ENCODE peak calls at places on chromosomes 13 and 19, in five cellular contexts. One of them, this sample, is unnamed.

GRCh38 chr13:50990540-50991506 is 81.2 kb downstream of the RNASEH2B start:
- DNase-seq in fibroblast of pulmonary artery: peak; percentile 67
- DNase-seq in type B pancreatic cell: no peak
- DNase-seq in transverse colon: peak; percentile 32
- DNase-seq in heart left ventricle: no peak
- DNase-seq in this sample: no peak

GRCh38 chr13:93889430-93889829 is 590.1 kb downstream of the DCT start:
- DNase-seq in fibroblast of pulmonary artery: no peak
- DNase-seq in type B pancreatic cell: no peak
- DNase-seq in transverse colon: no peak
- DNase-seq in heart left ventricle: no peak
- DNase-seq in this sample: no peak

GRCh38 chr19:15583346-15583745 is 31.7 kb upstream of the CYP4F8 start:
- DNase-seq in fibroblast of pulmonary artery: no peak
- DNase-seq in type B pancreatic cell: peak; percentile 13
- DNase-seq in transverse colon: no peak
- DNase-seq in heart left ventricle: no peak
- DNase-seq in this sample: peak; percentile 84

GRCh38 chr13:48318714-48319457 is 15.3 kb downstream of the RB1 start:
- DNase-seq in fibroblast of pulmonary artery: no peak
- DNase-seq in type B pancreatic cell: no peak
- DNase-seq in transverse colon: no peak
- DNase-seq in heart left ventricle: no peak
- DNase-seq in this sample: no peak

GRCh38 chr13:32791545-32792172 is 205.4 kb downstream of the PDS5B start:
- DNase-seq in fibroblast of pulmonary artery: no peak
- DNase-seq in type B pancreatic cell: no peak
- DNase-seq in transverse colon: no peak
- DNase-seq in heart left ventricle: no peak
- DNase-seq in this sample: no peak

GRCh38 chr13:110485604-110486003 is 75.9 kb downstream of the RAB20 start:
- DNase-seq in fibroblast of pulmonary artery: no peak
- DNase-seq in type B pancreatic cell: no peak
- DNase-seq in transverse colon: no peak
- DNase-seq in heart left ventricle: no peak
- DNase-seq in this sample: no peak

GRCh38 chr13:85603735-85604134 is 195.5 kb downstream of the SLITRK6 start:
- DNase-seq in fibroblast of pulmonary artery: no peak
- DNase-seq in type B pancreatic cell: no peak
- DNase-seq in transverse colon: no peak
- DNase-seq in heart left ventricle: no peak
- DNase-seq in this sample: no peak

GRCh38 chr19:9309974-9310446 is 372 bp upstream of the ZNF699 start:
- DNase-seq in fibroblast of pulmonary artery: peak; percentile 93
- DNase-seq in type B pancreatic cell: peak; percentile 90
- DNase-seq in transverse colon: peak; percentile 91
- DNase-seq in heart left ventricle: peak; percentile 93
- DNase-seq in this sample: no peak

GRCh38 chr13:24670927-24671326 is 9.3 kb upstream of the ATP12A start:
- DNase-seq in fibroblast of pulmonary artery: peak; percentile 18
- DNase-seq in type B pancreatic cell: no peak
- DNase-seq in transverse colon: no peak
- DNase-seq in heart left ventricle: no peak
- DNase-seq in this sample: no peak

GRCh38 chr13:95833713-95834112 is 156.8 kb downstream of the DNAJC3 start:
- DNase-seq in fibroblast of pulmonary artery: peak; percentile 42
- DNase-seq in type B pancreatic cell: no peak
- DNase-seq in transverse colon: no peak
- DNase-seq in heart left ventricle: no peak
- DNase-seq in this sample: no peak

GRCh38 chr13:30895773-30896172 is 10.3 kb upstream of the MEDAG start:
- DNase-seq in fibroblast of pulmonary artery: peak; percentile 97
- DNase-seq in type B pancreatic cell: no peak
- DNase-seq in transverse colon: no peak
- DNase-seq in heart left ventricle: no peak
- DNase-seq in this sample: no peak
- TF ChIP-seq CTCF in fibroblast of pulmonary artery: no peak
- TF ChIP-seq CTCF in type B pancreatic cell: no peak
- TF ChIP-seq CTCF in transverse colon: no peak
- TF ChIP-seq CTCF in heart left ventricle: no peak
- TF ChIP-seq CTCF in this sample: no peak

DNA sequence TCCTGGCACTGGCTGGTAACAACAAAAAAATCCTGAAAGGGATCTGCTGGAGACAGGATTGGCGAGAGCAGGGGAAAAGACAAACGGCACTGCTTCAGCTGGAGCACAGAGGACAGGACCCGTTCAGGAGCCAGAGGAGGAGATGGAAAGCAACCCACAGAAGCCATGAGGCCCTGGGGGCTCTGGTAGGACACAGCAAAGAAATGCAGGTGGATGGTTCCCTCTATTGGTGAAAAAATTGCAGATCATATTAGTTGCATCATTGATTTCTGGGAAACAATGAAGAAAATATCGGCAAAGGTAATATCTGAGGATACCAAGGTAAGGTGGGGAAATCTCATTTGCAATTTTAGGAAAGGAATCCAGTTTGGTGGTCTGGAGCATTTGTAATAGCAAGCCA is 25.7 kb upstream of the TPP2 start:
- DNase-seq in fibroblast of pulmonary artery: no peak
- DNase-seq in type B pancreatic cell: no peak
- DNase-seq in transverse colon: no peak
- DNase-seq in heart left ventricle: no peak
- DNase-seq in this sample: no peak
- TF ChIP-seq CTCF in fibroblast of pulmonary artery: no peak
- TF ChIP-seq CTCF in type B pancreatic cell: peak; percentile 39
- TF ChIP-seq CTCF in transverse colon: no peak
- TF ChIP-seq CTCF in heart left ventricle: no peak
- TF ChIP-seq CTCF in this sample: no peak

DNA sequence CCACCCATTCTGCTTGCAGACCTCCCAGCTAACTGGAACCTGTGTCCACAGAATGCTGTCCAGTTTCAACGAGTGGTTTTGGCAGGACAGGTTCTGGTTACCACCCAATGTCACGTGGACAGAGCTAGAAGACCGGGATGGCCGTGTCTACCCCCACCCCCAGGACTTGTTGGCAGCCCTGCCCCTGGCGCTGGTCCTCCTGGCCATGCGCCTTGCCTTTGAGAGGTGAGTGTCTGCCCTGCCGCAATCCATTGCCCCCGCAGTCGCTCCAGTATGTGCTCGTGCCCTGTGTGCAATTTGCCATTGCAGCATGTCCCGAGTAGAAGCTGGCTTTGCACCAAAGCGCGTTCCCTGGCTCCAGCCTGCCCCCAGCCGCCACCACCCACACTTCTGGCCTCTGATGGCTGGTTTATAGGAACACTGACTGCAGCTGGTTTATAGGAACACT is 41.9 kb downstream of the CERS4 start:
- DNase-seq in fibroblast of pulmonary artery: peak; percentile 27
- DNase-seq in type B pancreatic cell: no peak
- DNase-seq in transverse colon: peak; percentile 44
- DNase-seq in heart left ventricle: peak; percentile 85
- DNase-seq in this sample: no peak
- TF ChIP-seq CTCF in fibroblast of pulmonary artery: no peak
- TF ChIP-seq CTCF in type B pancreatic cell: no peak
- TF ChIP-seq CTCF in transverse colon: no peak
- TF ChIP-seq CTCF in heart left ventricle: no peak
- TF ChIP-seq CTCF in this sample: no peak

DNA sequence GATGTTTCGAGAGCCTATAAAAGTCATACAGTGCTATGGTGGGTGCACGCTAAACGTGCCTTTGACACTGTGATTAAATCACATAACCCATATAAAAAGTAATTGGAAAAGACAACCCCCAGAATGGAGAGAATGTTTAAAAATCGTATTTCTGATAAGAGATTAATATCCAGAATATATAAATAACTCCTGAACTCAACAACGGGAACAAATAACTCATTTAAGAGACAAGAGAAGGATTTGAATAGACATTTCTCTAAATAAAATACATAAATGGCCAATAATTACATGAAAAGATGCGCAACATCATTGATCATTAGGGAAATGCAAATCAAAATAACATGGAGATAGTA is 37.0 kb upstream of the IGFL4 start:
- DNase-seq in fibroblast of pulmonary artery: no peak
- DNase-seq in type B pancreatic cell: no peak
- DNase-seq in transverse colon: no peak
- DNase-seq in heart left ventricle: no peak
- DNase-seq in this sample: no peak
- TF ChIP-seq CTCF in fibroblast of pulmonary artery: no peak
- TF ChIP-seq CTCF in type B pancreatic cell: peak; percentile 36
- TF ChIP-seq CTCF in transverse colon: peak; percentile 14
- TF ChIP-seq CTCF in heart left ventricle: no peak
- TF ChIP-seq CTCF in this sample: no peak

GRCh38 chr19:46721269-46722003 is 4.5 kb upstream of the PRKD2 start:
- DNase-seq in fibroblast of pulmonary artery: no peak
- DNase-seq in type B pancreatic cell: no peak
- DNase-seq in transverse colon: no peak
- DNase-seq in heart left ventricle: no peak
- DNase-seq in this sample: no peak
- TF ChIP-seq CTCF in fibroblast of pulmonary artery: no peak
- TF ChIP-seq CTCF in type B pancreatic cell: peak; percentile 54
- TF ChIP-seq CTCF in transverse colon: no peak
- TF ChIP-seq CTCF in heart left ventricle: no peak
- TF ChIP-seq CTCF in this sample: peak; percentile 16

DNA sequence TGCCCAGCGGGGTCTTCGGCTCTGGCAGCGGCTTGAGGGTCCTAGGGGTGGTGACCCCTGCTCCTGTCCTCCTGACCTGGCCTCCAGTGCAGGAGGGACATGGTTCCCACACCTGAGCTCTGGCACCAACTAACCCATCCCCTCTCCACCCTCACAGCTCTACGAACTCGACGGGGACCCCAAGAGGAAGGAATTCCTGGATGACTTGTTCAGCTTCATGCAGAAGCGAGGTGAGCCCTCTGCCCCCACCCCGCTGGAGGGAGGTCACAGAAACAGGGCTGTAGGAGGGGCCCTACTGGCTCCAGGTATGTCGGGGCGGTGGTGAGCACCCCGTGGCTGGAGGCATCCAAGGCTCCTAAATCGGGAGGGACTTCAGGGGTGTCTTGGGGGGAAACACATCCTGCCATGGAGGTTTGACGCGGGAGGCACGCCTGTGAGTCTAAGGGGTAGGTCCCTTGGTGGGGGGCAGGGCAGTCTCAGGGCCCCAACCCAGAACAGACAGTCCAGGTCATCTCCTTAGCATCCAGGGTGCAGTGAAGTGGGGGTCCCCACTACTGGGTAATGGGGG is 24.1 kb upstream of the WDR18 start:
- DNase-seq in fibroblast of pulmonary artery: no peak
- DNase-seq in type B pancreatic cell: no peak
- DNase-seq in transverse colon: no peak
- DNase-seq in heart left ventricle: no peak
- DNase-seq in this sample: no peak
- TF ChIP-seq CTCF in fibroblast of pulmonary artery: no peak
- TF ChIP-seq CTCF in type B pancreatic cell: peak; percentile 19
- TF ChIP-seq CTCF in transverse colon: no peak
- TF ChIP-seq CTCF in heart left ventricle: no peak
- TF ChIP-seq CTCF in this sample: no peak

DNA sequence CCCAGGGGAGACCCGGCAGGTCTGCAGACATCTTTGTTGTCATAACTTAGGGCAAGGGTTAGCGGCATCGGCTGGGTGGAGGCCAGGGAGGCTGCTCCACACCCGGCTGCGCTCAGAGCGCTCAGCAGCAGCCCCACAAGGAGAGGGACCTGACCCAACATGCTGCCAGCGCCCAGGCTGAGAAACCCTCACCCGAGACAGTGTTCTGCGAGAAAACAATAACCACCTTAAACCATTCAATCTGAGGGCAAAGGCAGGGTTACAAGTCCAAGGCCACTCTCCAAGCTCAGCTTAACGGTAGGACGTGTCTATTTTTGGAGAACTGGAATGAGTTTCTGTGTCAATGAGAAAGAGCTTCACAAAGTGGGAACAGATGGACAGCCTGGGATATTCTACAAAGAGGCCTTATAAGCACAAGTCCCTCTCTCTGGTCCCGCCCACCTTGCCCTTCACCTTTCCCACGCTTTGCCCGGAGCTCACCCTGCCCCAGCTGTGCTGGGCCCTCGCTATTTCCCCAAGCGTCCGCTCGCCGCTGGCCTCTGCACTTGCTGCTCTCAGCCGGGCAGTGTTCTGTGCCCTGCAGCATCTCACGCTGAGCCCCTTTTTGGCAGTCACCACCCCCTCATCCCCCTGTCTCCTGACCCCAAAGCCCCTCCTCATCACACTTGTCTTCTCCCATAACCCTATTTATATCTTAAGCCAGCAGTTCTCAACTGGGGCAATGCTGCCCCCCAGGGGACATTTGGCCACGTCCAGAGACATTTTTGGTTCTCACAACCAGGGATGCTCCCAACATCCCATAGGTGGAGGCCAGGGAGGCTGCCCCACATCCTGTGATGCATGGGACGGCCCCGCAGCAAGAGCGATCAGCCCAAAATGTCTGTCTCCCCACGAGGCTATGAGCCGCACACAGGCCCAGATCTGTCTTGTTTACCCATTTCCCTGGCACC is 17.6 kb downstream of the PPP1R12C start:
- DNase-seq in fibroblast of pulmonary artery: no peak
- DNase-seq in type B pancreatic cell: no peak
- DNase-seq in transverse colon: no peak
- DNase-seq in heart left ventricle: no peak
- DNase-seq in this sample: no peak
- TF ChIP-seq CTCF in fibroblast of pulmonary artery: no peak
- TF ChIP-seq CTCF in type B pancreatic cell: peak; percentile 56
- TF ChIP-seq CTCF in transverse colon: no peak
- TF ChIP-seq CTCF in heart left ventricle: no peak
- TF ChIP-seq CTCF in this sample: peak; percentile 13

DNA sequence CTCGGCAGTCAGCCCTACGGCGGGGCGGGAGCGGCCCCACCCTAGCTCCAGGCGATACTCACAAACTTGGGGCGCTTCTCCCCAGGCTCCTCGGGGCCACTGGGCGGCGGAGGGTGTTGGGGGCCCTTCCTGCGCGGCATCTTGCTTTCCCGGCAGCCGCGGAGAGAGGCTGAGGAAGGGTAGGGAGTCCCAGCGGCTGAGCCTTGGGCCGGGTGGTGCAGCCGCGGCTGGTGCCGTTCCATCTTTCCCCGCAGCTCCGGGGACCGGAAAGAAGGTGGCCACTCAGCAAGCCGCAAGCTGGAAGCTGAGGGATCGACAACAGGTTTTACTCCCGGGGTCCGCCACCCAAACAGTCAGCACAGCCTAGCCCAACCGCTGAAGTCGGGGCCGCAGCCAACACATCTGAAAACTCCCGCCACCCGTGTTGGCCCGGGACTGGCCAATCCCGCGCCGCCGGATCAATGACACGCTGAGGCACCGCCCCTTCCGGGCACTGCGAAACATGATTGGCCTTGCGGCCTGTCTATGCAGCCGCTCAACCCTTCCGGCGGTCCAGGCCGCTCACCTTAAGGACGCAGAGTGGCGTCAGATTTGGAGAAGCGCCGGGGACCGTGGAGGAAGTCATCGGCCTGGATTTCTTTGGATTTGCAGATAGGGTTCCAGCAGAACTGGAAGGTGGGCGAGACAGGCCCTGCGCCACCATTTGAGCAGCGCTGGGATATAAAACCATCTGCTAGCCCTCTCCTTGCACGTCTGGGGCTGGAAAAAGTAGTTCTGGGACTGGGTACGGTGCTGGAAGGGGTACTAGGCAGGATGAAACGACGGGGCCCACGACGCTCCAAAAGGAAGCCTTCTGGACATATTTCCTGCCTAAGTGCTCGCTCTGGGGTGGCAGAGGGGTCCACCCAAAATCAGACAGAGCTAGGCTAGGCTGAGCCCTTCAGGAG is at the start of gene DIAPH3:
- DNase-seq in fibroblast of pulmonary artery: peak; percentile 96
- DNase-seq in type B pancreatic cell: peak; percentile 96
- DNase-seq in transverse colon: peak; percentile 97
- DNase-seq in heart left ventricle: peak; percentile 96
- DNase-seq in this sample: peak; percentile 98
- TF ChIP-seq CTCF in fibroblast of pulmonary artery: no peak
- TF ChIP-seq CTCF in type B pancreatic cell: no peak
- TF ChIP-seq CTCF in transverse colon: no peak
- TF ChIP-seq CTCF in heart left ventricle: no peak
- TF ChIP-seq CTCF in this sample: peak; percentile 11

GRCh38 chr13:67416047-67416925 is 186.2 kb upstream of the PCDH9 start:
- DNase-seq in fibroblast of pulmonary artery: peak; percentile 63
- DNase-seq in type B pancreatic cell: no peak
- DNase-seq in transverse colon: no peak
- DNase-seq in heart left ventricle: no peak
- DNase-seq in this sample: no peak
- TF ChIP-seq CTCF in fibroblast of pulmonary artery: peak; percentile 91
- TF ChIP-seq CTCF in type B pancreatic cell: peak; percentile 72
- TF ChIP-seq CTCF in transverse colon: no peak
- TF ChIP-seq CTCF in heart left ventricle: peak; percentile 18
- TF ChIP-seq CTCF in this sample: peak; percentile 63